ENCODE peak calls at places on chromosomes 4 and X, in six cellular contexts. B is activated T-cell treated with anti-CD3 and anti-CD28 coated beads, Interleukin-2, amount 50 U/mL, for 4 hours; L is GM13977; J is iPS-NIHi11; Z is ELR; G is activated naive CD4-positive, alpha-beta T cell treated with anti-CD3 and anti-CD28 coated beads for 36 hours. M is an unnamed sample.

GRCh38 chr4:188986271-188986689 is 847.0 kb downstream of the TRIML1 start:
- DNase-seq in L (no peak), Z (peak), G (no peak), J (no peak), B (no peak), M (no peak)

GRCh38 chrX:133495464-133496391 is 80.4 kb upstream of the GPC4 start:
- DNase-seq in B (no peak), L (no peak), G (no peak), J (no peak), Z (no peak), M (no peak)

GRCh38 chr4:148288448-148288847 is 153.8 kb downstream of the NR3C2 start:
- DNase-seq in J (no peak), B (no peak), G (no peak), L (no peak), Z (no peak), M (no peak)

GRCh38 chrX:108511721-108512120 is 72.1 kb downstream of the COL4A5 start:
- DNase-seq in G (no peak), J (no peak), Z (peak), B (no peak), L (no peak), M (no peak)

GRCh38 chr4:58515206-58515605 is 1405.0 kb upstream of the IGFBP7 start:
- DNase-seq in L (no peak), B (no peak), Z (no peak), G (no peak), J (no peak), M (no peak)

GRCh38 chr4:109276482-109277095 is 25.9 kb downstream of the COL25A1 start:
- DNase-seq in B (no peak), Z (no peak), J (no peak), L (no peak), G (peak), M (peak)

GRCh38 chr4:80201326-80202151 is 4.2 kb downstream of the PRDM8 start:
- DNase-seq in Z (peak), L (no peak), B (peak), G (peak), J (no peak), M (peak)

GRCh38 chr4:57147335-57148060 is 37.3 kb upstream of the IGFBP7 start:
- DNase-seq in Z (peak), B (no peak), J (no peak), L (no peak), G (no peak), M (no peak)

GRCh38 chr4:168731706-168732414 is 235.0 kb downstream of the PALLD start:
- DNase-seq in L (no peak), B (no peak), Z (no peak), J (no peak), G (no peak), M (no peak)

GRCh38 chr4:2534904-2535385 is 1.5 kb upstream of the FAM193A start:
- DNase-seq in L (no peak), B (no peak), G (no peak), Z (no peak), J (no peak), M (no peak)

GRCh38 chr4:113975578-113975977 is 3.9 kb downstream of the ARSJ start:
- DNase-seq in L (no peak), Z (peak), G (no peak), J (no peak), B (no peak), M (no peak)

GRCh38 chrX:68498044-68498507 is 775 bp upstream of the YIPF6 start:
- DNase-seq in B (no peak), G (peak), Z (peak), L (no peak), J (no peak), M (no peak)

GRCh38 chrX:17876135-17876534 is 15.0 kb upstream of the RAI2 start:
- DNase-seq in G (no peak), L (no peak), Z (no peak), J (no peak), B (no peak), M (no peak)

GRCh38 chr4:172147702-172148101 is 334.5 kb downstream of the GALNTL6 start:
- DNase-seq in B (no peak), Z (peak), G (no peak), L (no peak), J (no peak), M (no peak)

GRCh38 chr4:104490770-104491395 is 3.8 kb downstream of the CXXC4 start:
- DNase-seq in B (peak), L (peak), G (peak), Z (peak), J (peak), M (peak)

GRCh38 chr4:143404555-143404954 is 67.9 kb downstream of the GAB1 start:
- DNase-seq in J (no peak), Z (no peak), B (no peak), G (no peak), L (peak), M (no peak)

GRCh38 chrX:68570598-68570997 is 71.7 kb downstream of the YIPF6 start:
- DNase-seq in L (no peak), B (no peak), J (no peak), Z (no peak), G (no peak), M (no peak)

GRCh38 chr4:98939892-98940298 is 11.0 kb upstream of the EIF4E start:
- DNase-seq in J (peak), L (no peak), G (no peak), B (no peak), Z (peak), M (no peak)

GRCh38 chrX:12471061-12471460 is 320.2 kb upstream of the PRPS2 start:
- DNase-seq in B (no peak), Z (no peak), G (no peak), J (no peak), L (no peak), M (no peak)

GRCh38 chr4:172134536-172134935 is 321.3 kb downstream of the GALNTL6 start:
- DNase-seq in Z (peak), L (no peak), J (no peak), G (no peak), B (no peak), M (no peak)

GRCh38 chrX:72545990-72546389 is 26.7 kb downstream of the HDAC8 start:
- DNase-seq in Z (no peak), B (no peak), L (no peak), J (peak), G (no peak), M (no peak)

GRCh38 chr4:107699466-107700206 is 20.4 kb downstream of the PAPSS1 start:
- DNase-seq in G (no peak), J (no peak), Z (no peak), B (no peak), L (no peak), M (no peak)

GRCh38 chr4:37946503-37947179 is 13.6 kb upstream of the PTTG2 start:
- DNase-seq in L (no peak), J (no peak), B (no peak), G (no peak), Z (no peak), M (no peak)